ENCODE peak calls at places on chromosomes 12 and 14, in nine cellular contexts. P is CD4-positive, alpha-beta T cell; W is PC-3; J is neural crest cell; I is HCT116; Q is GM20000; D is prostate gland; L is HFFc6; F is cardiac muscle cell. R is an unnamed sample.

GRCh38 chr12:156945-157344 is 57.0 kb downstream of the SLC6A12 start:
- DNase-seq in P (no peak), W (no peak), J (no peak), I (no peak), Q (no peak), D (no peak), L (no peak), F (no peak), R (no peak)

GRCh38 chr14:35949933-35950332 is 123.8 kb downstream of the BRMS1L start:
- DNase-seq in P (no peak), W (peak; percentile 61), J (no peak), I (no peak), Q (no peak), D (no peak), L (no peak), F (peak; percentile 5), R (no peak)

GRCh38 chr14:59275668-59276067 is 87.2 kb downstream of the DAAM1 start:
- DNase-seq in P (no peak), W (peak; percentile 100), J (no peak), I (peak; percentile 75), Q (peak; percentile 61), D (no peak), L (peak; percentile 89), F (peak; percentile 88), R (no peak)

GRCh38 chr14:97329701-97330100 is 532.5 kb downstream of the VRK1 start:
- DNase-seq in P (no peak), W (no peak), J (no peak), I (no peak), Q (no peak), D (no peak), L (no peak), F (no peak), R (no peak)

GRCh38 chr14:67695394-67695949 is at the start of gene RDH11:
- DNase-seq in P (peak; percentile 75), W (peak; percentile 95), J (peak; percentile 75), I (peak; percentile 85), Q (peak; percentile 84), D (peak; percentile 93), L (peak; percentile 90), F (peak; percentile 94), R (peak; percentile 85)

GRCh38 chr12:116138781-116139180 is 138.7 kb downstream of the MED13L start:
- DNase-seq in P (no peak), W (no peak), J (no peak), I (no peak), Q (no peak), D (no peak), L (no peak), F (no peak), R (no peak)

GRCh38 chr12:60231301-60231700 is 635.5 kb downstream of the SLC16A7 start:
- DNase-seq in P (no peak), W (no peak), J (no peak), I (no peak), Q (no peak), D (no peak), L (no peak), F (no peak), R (no peak)

GRCh38 chr12:90808568-90808967 is 146.4 kb downstream of the CCER1 start:
- DNase-seq in P (no peak), W (peak; percentile 93), J (no peak), I (no peak), Q (no peak), D (no peak), L (no peak), F (no peak), R (no peak)

GRCh38 chr14:59221558-59221957 is 33.1 kb downstream of the DAAM1 start:
- DNase-seq in P (no peak), W (no peak), J (no peak), I (no peak), Q (no peak), D (no peak), L (no peak), F (no peak), R (no peak)

GRCh38 chr14:100665518-100666032 is 61.1 kb upstream of the DLK1 start:
- DNase-seq in P (no peak), W (peak; percentile 87), J (no peak), I (no peak), Q (no peak), D (peak; percentile 66), L (peak; percentile 10), F (no peak), R (no peak)

GRCh38 chr14:105384041-105384557 is 14.2 kb upstream of the TEX22 start:
- DNase-seq in P (no peak), W (no peak), J (no peak), I (no peak), Q (no peak), D (no peak), L (no peak), F (no peak), R (no peak)

GRCh38 chr12:122116707-122117535 is 38.4 kb downstream of the MLXIP start:
- DNase-seq in P (no peak), W (no peak), J (no peak), I (no peak), Q (no peak), D (no peak), L (no peak), F (no peak), R (no peak)
- TF ChIP-seq CTCF in P (no peak), W (no peak), J (no peak), I (no peak), Q (no peak), D (no peak), L (no peak), F (peak; percentile 4), R (no peak)

GRCh38 chr12:6376079-6376941 is 947 bp upstream of the SCNN1A start:
- DNase-seq in P (no peak), W (no peak), J (no peak), I (no peak), Q (peak; percentile 47), D (peak; percentile 86), L (peak; percentile 10), F (peak; percentile 84), R (no peak)
- TF ChIP-seq CTCF in P (no peak), W (no peak), J (peak; percentile 64), I (peak; percentile 63), Q (no peak), D (no peak), L (peak; percentile 47), F (peak; percentile 63), R (no peak)

GRCh38 chr12:65822732-65823480 is 1.4 kb upstream of the HMGA2 start:
- DNase-seq in P (no peak), W (peak; percentile 82), J (peak; percentile 55), I (peak; percentile 84), Q (peak; percentile 49), D (no peak), L (peak; percentile 75), F (peak; percentile 81), R (peak; percentile 62)
- TF ChIP-seq CTCF in P (no peak), W (peak; percentile 13), J (peak; percentile 32), I (no peak), Q (no peak), D (no peak), L (no peak), F (peak; percentile 14), R (no peak)

DNA sequence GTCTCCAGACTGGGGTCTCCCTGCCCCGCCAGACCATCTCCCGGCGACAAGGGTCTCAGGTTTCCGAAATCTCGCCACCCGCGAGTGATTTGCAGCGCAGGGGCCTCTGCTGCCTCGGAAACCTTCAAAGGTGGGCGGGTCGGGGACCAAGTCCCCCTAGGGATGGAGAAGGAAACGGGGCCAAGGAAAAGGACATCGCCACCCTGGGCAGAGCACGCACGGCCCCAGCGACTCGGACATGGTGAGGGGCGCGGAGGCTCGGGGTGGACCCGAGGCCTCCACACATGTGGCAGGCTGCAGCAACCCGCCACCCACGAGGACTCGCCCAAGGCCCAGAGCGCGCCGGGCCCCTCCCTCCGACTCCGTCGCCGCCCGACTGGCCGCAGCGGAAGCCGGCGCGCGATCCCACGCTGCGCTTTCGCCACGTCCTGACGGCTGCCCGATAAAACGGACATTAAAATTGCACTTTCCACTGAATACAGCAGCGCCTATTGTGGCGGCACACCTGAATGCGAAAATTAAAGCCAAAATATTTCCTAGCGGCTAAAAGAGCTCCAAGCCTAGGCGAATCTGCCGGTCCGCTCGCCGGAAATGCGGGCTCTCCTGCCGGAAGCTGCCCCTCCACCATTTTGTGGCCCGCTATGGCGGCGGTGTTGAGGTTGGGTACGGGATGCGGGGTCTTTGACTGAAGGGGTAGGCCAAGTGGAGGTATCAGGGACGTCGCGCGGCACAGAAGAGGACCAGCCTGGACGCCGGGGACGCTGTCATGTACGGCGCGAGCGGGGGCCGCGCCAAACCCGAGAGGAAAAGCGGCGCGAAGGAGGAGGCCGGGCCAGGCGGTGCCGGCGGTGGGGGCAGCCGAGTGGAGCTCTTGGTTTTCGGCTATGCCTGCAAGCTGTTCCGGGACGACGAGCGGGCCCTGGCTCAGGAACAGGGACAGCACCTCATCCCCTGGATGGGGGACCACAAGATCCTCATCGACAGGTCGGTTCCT is at the start of gene SFSWAP:
- DNase-seq in P (peak; percentile 72), W (peak; percentile 67), J (peak; percentile 66), I (peak; percentile 51), Q (peak; percentile 93), D (peak; percentile 51), L (peak; percentile 61), F (peak; percentile 87), R (peak; percentile 83)
- TF ChIP-seq CTCF in P (no peak), W (no peak), J (no peak), I (no peak), Q (no peak), D (no peak), L (peak; percentile 1), F (no peak), R (no peak)

DNA sequence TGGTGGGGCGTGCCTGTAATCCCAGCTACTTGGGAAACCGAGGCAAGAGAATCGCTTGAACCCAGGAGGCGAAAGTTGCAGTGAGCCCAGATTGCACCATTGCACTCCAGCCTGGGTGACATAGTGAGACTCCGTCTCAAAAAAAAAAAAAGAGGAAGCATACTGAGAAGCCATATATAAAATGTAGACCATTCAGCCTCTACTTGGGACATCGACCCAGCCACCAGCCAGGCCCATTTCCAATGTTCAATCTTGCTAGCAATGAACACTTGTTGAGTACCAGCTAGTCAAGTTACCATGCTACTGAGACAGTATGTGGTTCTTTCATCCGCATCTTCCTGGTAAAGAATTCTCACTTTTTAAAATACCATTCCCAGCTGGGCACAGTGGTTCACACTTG is 33.4 kb upstream of the RASSF8 start:
- DNase-seq in P (no peak), W (no peak), J (no peak), I (no peak), Q (no peak), D (no peak), L (no peak), F (no peak), R (no peak)
- TF ChIP-seq CTCF in P (no peak), W (no peak), J (no peak), I (no peak), Q (no peak), D (no peak), L (no peak), F (no peak), R (no peak)

GRCh38 chr14:55245657-55246268 is 25.5 kb upstream of the FBXO34 start:
- DNase-seq in P (peak; percentile 11), W (peak; percentile 76), J (no peak), I (peak; percentile 21), Q (peak; percentile 60), D (peak; percentile 9), L (peak; percentile 28), F (peak; percentile 47), R (no peak)
- TF ChIP-seq CTCF in P (peak; percentile 68), W (peak; percentile 98), J (peak; percentile 67), I (peak; percentile 78), Q (peak; percentile 63), D (no peak), L (peak; percentile 83), F (peak; percentile 81), R (no peak)

GRCh38 chr14:70084226-70084625 is 104.5 kb downstream of the SLC8A3 start:
- DNase-seq in P (no peak), W (no peak), J (no peak), I (no peak), Q (no peak), D (no peak), L (no peak), F (no peak), R (no peak)
- TF ChIP-seq CTCF in P (no peak), W (no peak), J (no peak), I (no peak), Q (no peak), D (no peak), L (no peak), F (no peak), R (no peak)